ENCODE peak calls at places on chromosomes 1 and 21, in four cellular contexts. W is GM04503, I is LHCN-M2, P is MV-4-11. U is an unnamed sample.

GRCh38 chr1:214192825-214193643 is 87.9 kb upstream of the SMYD2 start:
- DNase-seq in W (no peak), I (peak), P (no peak), U (no peak)

GRCh38 chr1:93704063-93704462 is 22.4 kb upstream of the BCAR3 start:
- DNase-seq in W (no peak), I (no peak), P (peak), U (peak)

GRCh38 chr1:25086518-25087079 is 145.7 kb downstream of the SYF2 start:
- DNase-seq in W (no peak), I (no peak), P (peak), U (no peak)

GRCh38 chr1:22257286-22258275 is 114.7 kb upstream of the WNT4 start:
- DNase-seq in W (no peak), I (no peak), P (no peak), U (no peak)

GRCh38 chr21:45010096-45010495 is 64.3 kb upstream of the ADARB1 start:
- DNase-seq in W (no peak), I (no peak), P (no peak), U (no peak)

GRCh38 chr21:36821032-36821299 is 122.1 kb downstream of the SIM2 start:
- DNase-seq in W (no peak), I (no peak), P (no peak), U (no peak)

GRCh38 chr1:157399984-157400382 is 152.3 kb downstream of the FCRL5 start:
- DNase-seq in W (no peak), I (no peak), P (peak), U (no peak)

GRCh38 chr1:173014145-173014544 is 36.6 kb downstream of the TNFSF18 start:
- DNase-seq in W (no peak), I (no peak), P (peak), U (no peak)

GRCh38 chr21:28066051-28066450 is 926.6 kb downstream of the LTN1 start:
- DNase-seq in W (no peak), I (peak), P (peak), U (no peak)

GRCh38 chr1:205933672-205934618 is 9.3 kb downstream of the SLC26A9 start:
- DNase-seq in W (peak), I (peak), P (peak), U (no peak)

GRCh38 chr1:92858564-92859399 is 26.9 kb downstream of the RPL5 start:
- DNase-seq in W (peak), I (peak), P (peak), U (no peak)

GRCh38 chr1:94142022-94142421 is 21.1 kb upstream of the ABCA4 start:
- DNase-seq in W (no peak), I (peak), P (no peak), U (no peak)

GRCh38 chr1:5905431-5905830 is 86.8 kb downstream of the NPHP4 start:
- DNase-seq in W (no peak), I (no peak), P (no peak), U (peak)

GRCh38 chr1:4551706-4552105 is 102.7 kb upstream of the AJAP1 start:
- DNase-seq in W (no peak), I (no peak), P (no peak), U (no peak)